ENCODE peak calls at places on chromosomes 7 and 10, in eight cellular contexts. One of them, this sample, is unnamed. For H3K36me3 and H3K9me3, the result is how much of the 10 kb centered on the place peaks cover.

GRCh38 chr10:119651514-119652327 is 541 bp downstream of the BAG3 start:
- DNase-seq in PC-3: no peak
- DNase-seq in OCI-LY7: no peak
- DNase-seq in GM23248: peak
- DNase-seq in neural progenitor cell: peak
- DNase-seq in SK-N-SH: no peak
- DNase-seq in MM.1S: peak
- DNase-seq in HCT116: no peak
- DNase-seq in this sample: peak

GRCh38 chr10:112716076-112716475 is 234.0 kb upstream of the TCF7L2 start:
- DNase-seq in PC-3: no peak
- DNase-seq in MM.1S: no peak
- DNase-seq in OCI-LY7: no peak
- DNase-seq in GM23248: no peak
- DNase-seq in neural progenitor cell: no peak
- DNase-seq in SK-N-SH: no peak
- DNase-seq in HCT116: no peak
- DNase-seq in this sample: no peak

GRCh38 chr10:57972783-57973182 is 294.9 kb downstream of the IPMK start:
- DNase-seq in PC-3: no peak
- DNase-seq in SK-N-SH: no peak
- DNase-seq in neural progenitor cell: no peak
- DNase-seq in MM.1S: no peak
- DNase-seq in HCT116: no peak
- DNase-seq in GM23248: peak
- DNase-seq in OCI-LY7: no peak
- DNase-seq in this sample: no peak

GRCh38 chr7:556837-557555 is 37.4 kb upstream of the PDGFA start:
- DNase-seq in neural progenitor cell: no peak
- DNase-seq in MM.1S: no peak
- DNase-seq in GM23248: no peak
- DNase-seq in PC-3: no peak
- DNase-seq in HCT116: no peak
- DNase-seq in SK-N-SH: no peak
- DNase-seq in OCI-LY7: no peak
- DNase-seq in this sample: no peak

GRCh38 chr7:32223071-32223650 is 153.0 kb upstream of the PDE1C start:
- DNase-seq in HCT116: no peak
- DNase-seq in PC-3: no peak
- DNase-seq in SK-N-SH: no peak
- DNase-seq in neural progenitor cell: no peak
- DNase-seq in MM.1S: no peak
- DNase-seq in GM23248: no peak
- DNase-seq in OCI-LY7: no peak
- DNase-seq in this sample: no peak

GRCh38 chr7:80277434-80278427 is 143.1 kb downstream of the GNAI1 start:
- DNase-seq in HCT116: peak
- DNase-seq in OCI-LY7: no peak
- DNase-seq in GM23248: peak
- DNase-seq in MM.1S: no peak
- DNase-seq in SK-N-SH: no peak
- DNase-seq in PC-3: peak
- DNase-seq in neural progenitor cell: no peak
- DNase-seq in this sample: peak

GRCh38 chr7:155764432-155764798 is 47.8 kb downstream of the SHH start:
- DNase-seq in GM23248: no peak
- DNase-seq in HCT116: no peak
- DNase-seq in PC-3: no peak
- DNase-seq in neural progenitor cell: no peak
- DNase-seq in SK-N-SH: no peak
- DNase-seq in MM.1S: no peak
- DNase-seq in OCI-LY7: no peak
- DNase-seq in this sample: no peak

GRCh38 chr7:35802102-35802466 is 1.2 kb downstream of the SEPTIN7 start:
- DNase-seq in neural progenitor cell: no peak
- DNase-seq in OCI-LY7: no peak
- DNase-seq in MM.1S: peak
- DNase-seq in HCT116: no peak
- DNase-seq in GM23248: no peak
- DNase-seq in PC-3: no peak
- DNase-seq in SK-N-SH: no peak
- DNase-seq in this sample: no peak

GRCh38 chr7:122629412-122629953 is 69.4 kb downstream of the RNF133 start:
- DNase-seq in HCT116: no peak
- DNase-seq in SK-N-SH: no peak
- DNase-seq in neural progenitor cell: no peak
- DNase-seq in OCI-LY7: no peak
- DNase-seq in PC-3: no peak
- DNase-seq in GM23248: no peak
- DNase-seq in MM.1S: no peak
- DNase-seq in this sample: no peak

GRCh38 chr7:5567810-5568209 is 144.2 kb upstream of the TNRC18 start:
- DNase-seq in SK-N-SH: peak
- DNase-seq in PC-3: no peak
- DNase-seq in neural progenitor cell: no peak
- DNase-seq in GM23248: no peak
- DNase-seq in HCT116: no peak
- DNase-seq in OCI-LY7: peak
- DNase-seq in MM.1S: no peak
- DNase-seq in this sample: no peak

GRCh38 chr7:99267530-99268360 is 4.9 kb upstream of the MYH16 start:
- DNase-seq in OCI-LY7: no peak
- DNase-seq in MM.1S: no peak
- DNase-seq in GM23248: peak
- DNase-seq in neural progenitor cell: no peak
- DNase-seq in SK-N-SH: no peak
- DNase-seq in HCT116: peak
- DNase-seq in PC-3: peak
- DNase-seq in this sample: peak

GRCh38 chr10:123622381-123622780 is 43.8 kb upstream of the GPR26 start:
- DNase-seq in PC-3: no peak
- DNase-seq in neural progenitor cell: no peak
- DNase-seq in MM.1S: no peak
- DNase-seq in HCT116: no peak
- DNase-seq in GM23248: peak
- DNase-seq in OCI-LY7: no peak
- DNase-seq in SK-N-SH: no peak
- DNase-seq in this sample: no peak

GRCh38 chr7:65812281-65812680 is 60.6 kb upstream of the VKORC1L1 start:
- DNase-seq in SK-N-SH: no peak
- DNase-seq in PC-3: no peak
- DNase-seq in MM.1S: no peak
- DNase-seq in OCI-LY7: no peak
- DNase-seq in GM23248: no peak
- DNase-seq in neural progenitor cell: no peak
- DNase-seq in HCT116: no peak
- DNase-seq in this sample: no peak

GRCh38 chr7:141738592-141739013 is 445 bp downstream of the SSBP1 start:
- DNase-seq in OCI-LY7: no peak
- DNase-seq in MM.1S: no peak
- DNase-seq in SK-N-SH: peak
- DNase-seq in GM23248: no peak
- DNase-seq in neural progenitor cell: no peak
- DNase-seq in HCT116: no peak
- DNase-seq in PC-3: no peak
- DNase-seq in this sample: no peak

GRCh38 chr7:141744131-141744530 is 6.0 kb downstream of the SSBP1 start:
- DNase-seq in MM.1S: no peak
- DNase-seq in PC-3: peak
- DNase-seq in neural progenitor cell: no peak
- DNase-seq in GM23248: peak
- DNase-seq in SK-N-SH: no peak
- DNase-seq in OCI-LY7: no peak
- DNase-seq in HCT116: no peak
- DNase-seq in this sample: no peak

GRCh38 chr7:141739250-141739649 is 1.1 kb downstream of the SSBP1 start:
- DNase-seq in GM23248: no peak
- DNase-seq in SK-N-SH: no peak
- DNase-seq in HCT116: no peak
- DNase-seq in OCI-LY7: no peak
- DNase-seq in MM.1S: no peak
- DNase-seq in PC-3: no peak
- DNase-seq in neural progenitor cell: no peak
- DNase-seq in this sample: no peak

GRCh38 chr7:141737836-141738591 is at the start of gene SSBP1:
- DNase-seq in OCI-LY7: peak
- DNase-seq in PC-3: peak
- DNase-seq in SK-N-SH: peak
- DNase-seq in MM.1S: peak
- DNase-seq in GM23248: peak
- DNase-seq in neural progenitor cell: peak
- DNase-seq in HCT116: peak
- DNase-seq in this sample: peak

GRCh38 chr7:141742229-141742628 is 4.1 kb downstream of the SSBP1 start:
- DNase-seq in neural progenitor cell: no peak
- DNase-seq in PC-3: no peak
- DNase-seq in OCI-LY7: no peak
- DNase-seq in GM23248: no peak
- DNase-seq in SK-N-SH: no peak
- DNase-seq in HCT116: no peak
- DNase-seq in MM.1S: no peak
- DNase-seq in this sample: peak
- H3K36me3 ChIP-seq in neural progenitor cell: under half
- H3K36me3 ChIP-seq in PC-3: half or more
- H3K36me3 ChIP-seq in OCI-LY7: half or more
- H3K36me3 ChIP-seq in GM23248: half or more
- H3K36me3 ChIP-seq in SK-N-SH: half or more
- H3K36me3 ChIP-seq in HCT116: half or more
- H3K36me3 ChIP-seq in MM.1S: under half
- H3K36me3 ChIP-seq in this sample: under half

DNA sequence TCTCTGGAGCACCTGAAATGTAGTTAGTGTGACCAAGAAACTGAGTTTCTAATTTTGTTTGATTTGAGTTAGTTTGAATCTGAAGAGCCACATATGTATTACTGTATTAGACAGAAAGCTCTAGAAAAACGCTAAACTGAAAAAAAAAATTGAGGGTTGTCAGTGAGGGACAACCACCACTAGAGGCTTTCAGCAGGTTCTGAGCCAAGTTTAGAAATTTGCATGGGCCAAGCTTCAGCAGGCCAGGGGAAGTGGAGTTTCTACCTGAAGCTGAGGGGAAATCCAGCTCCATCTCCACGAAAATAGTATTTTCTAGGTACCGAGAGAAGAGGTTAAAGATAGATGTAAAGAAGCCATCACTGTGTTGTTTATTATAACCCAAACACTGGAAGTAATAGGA is 77.9 kb upstream of the PLXNA4 start:
- DNase-seq in MM.1S: peak
- DNase-seq in HCT116: peak
- DNase-seq in neural progenitor cell: no peak
- DNase-seq in SK-N-SH: no peak
- DNase-seq in PC-3: peak
- DNase-seq in GM23248: peak
- DNase-seq in OCI-LY7: peak
- DNase-seq in this sample: no peak
- TF ChIP-seq EZH2phosphoT487 in MM.1S: no peak
- TF ChIP-seq EZH2phosphoT487 in HCT116: no peak
- TF ChIP-seq EZH2phosphoT487 in neural progenitor cell: no peak
- TF ChIP-seq EZH2phosphoT487 in SK-N-SH: no peak
- TF ChIP-seq EZH2phosphoT487 in PC-3: no peak
- TF ChIP-seq EZH2phosphoT487 in GM23248: no peak
- TF ChIP-seq EZH2phosphoT487 in OCI-LY7: no peak
- TF ChIP-seq EZH2phosphoT487 in this sample: no peak

DNA sequence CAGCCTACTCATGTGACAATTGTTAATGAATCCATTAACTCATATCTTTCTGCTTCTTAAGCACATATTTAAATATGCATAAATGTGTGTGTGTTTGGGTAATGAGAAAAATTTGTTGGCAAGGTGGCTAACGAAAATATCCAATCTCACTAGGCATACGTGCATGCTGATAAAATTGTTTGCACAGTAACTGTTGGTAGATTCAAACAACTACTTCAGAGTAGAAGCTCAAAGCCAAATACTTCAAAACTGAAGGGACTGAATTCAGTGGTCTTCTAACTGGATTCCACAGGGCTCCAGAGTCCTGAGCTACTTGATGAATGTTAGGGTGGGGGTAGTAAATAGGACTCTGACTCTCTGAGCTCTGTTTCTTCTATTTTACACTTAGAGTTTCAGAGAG is 757.0 kb downstream of the GRM8 start:
- DNase-seq in neural progenitor cell: no peak
- DNase-seq in PC-3: no peak
- DNase-seq in OCI-LY7: no peak
- DNase-seq in GM23248: no peak
- DNase-seq in HCT116: no peak
- DNase-seq in SK-N-SH: no peak
- DNase-seq in MM.1S: no peak
- DNase-seq in this sample: no peak
- H3K9me3 ChIP-seq in neural progenitor cell: under half
- H3K9me3 ChIP-seq in PC-3: under half
- H3K9me3 ChIP-seq in OCI-LY7: under half
- H3K9me3 ChIP-seq in GM23248: under half
- H3K9me3 ChIP-seq in HCT116: under half
- H3K9me3 ChIP-seq in SK-N-SH: under half
- H3K9me3 ChIP-seq in MM.1S: under half
- H3K9me3 ChIP-seq in this sample: under half

GRCh38 chr7:44051611-44052220 is 7.2 kb downstream of the DBNL start:
- DNase-seq in GM23248: no peak
- DNase-seq in PC-3: no peak
- DNase-seq in SK-N-SH: no peak
- DNase-seq in MM.1S: no peak
- DNase-seq in neural progenitor cell: no peak
- DNase-seq in HCT116: no peak
- DNase-seq in OCI-LY7: no peak
- DNase-seq in this sample: no peak
- H3K36me3 ChIP-seq in GM23248: under half
- H3K36me3 ChIP-seq in PC-3: under half
- H3K36me3 ChIP-seq in SK-N-SH: half or more
- H3K36me3 ChIP-seq in MM.1S: under half
- H3K36me3 ChIP-seq in neural progenitor cell: under half
- H3K36me3 ChIP-seq in HCT116: under half
- H3K36me3 ChIP-seq in OCI-LY7: half or more
- H3K36me3 ChIP-seq in this sample: under half

GRCh38 chr10:79067241-79068202 is 1.2 kb upstream of the ZMIZ1 start:
- DNase-seq in MM.1S: peak
- DNase-seq in OCI-LY7: peak
- DNase-seq in neural progenitor cell: peak
- DNase-seq in PC-3: peak
- DNase-seq in GM23248: peak
- DNase-seq in SK-N-SH: peak
- DNase-seq in HCT116: peak
- DNase-seq in this sample: peak

GRCh38 chr10:79065853-79066252 is 2.9 kb upstream of the ZMIZ1 start:
- DNase-seq in GM23248: no peak
- DNase-seq in neural progenitor cell: no peak
- DNase-seq in SK-N-SH: no peak
- DNase-seq in PC-3: no peak
- DNase-seq in HCT116: no peak
- DNase-seq in OCI-LY7: no peak
- DNase-seq in MM.1S: no peak
- DNase-seq in this sample: no peak

GRCh38 chr10:79068203-79068561 is 584 bp upstream of the ZMIZ1 start:
- DNase-seq in GM23248: peak
- DNase-seq in SK-N-SH: no peak
- DNase-seq in MM.1S: no peak
- DNase-seq in neural progenitor cell: no peak
- DNase-seq in PC-3: peak
- DNase-seq in OCI-LY7: peak
- DNase-seq in HCT116: no peak
- DNase-seq in this sample: peak

GRCh38 chr10:79065091-79065551 is 3.6 kb upstream of the ZMIZ1 start:
- DNase-seq in SK-N-SH: no peak
- DNase-seq in PC-3: no peak
- DNase-seq in GM23248: no peak
- DNase-seq in HCT116: no peak
- DNase-seq in MM.1S: no peak
- DNase-seq in OCI-LY7: no peak
- DNase-seq in neural progenitor cell: no peak
- DNase-seq in this sample: no peak

GRCh38 chr10:79066460-79067240 is 2.1 kb upstream of the ZMIZ1 start:
- DNase-seq in SK-N-SH: peak
- DNase-seq in neural progenitor cell: peak
- DNase-seq in MM.1S: peak
- DNase-seq in OCI-LY7: no peak
- DNase-seq in HCT116: no peak
- DNase-seq in GM23248: peak
- DNase-seq in PC-3: peak
- DNase-seq in this sample: peak
- TF ChIP-seq EZH2phosphoT487 in SK-N-SH: no peak
- TF ChIP-seq EZH2phosphoT487 in neural progenitor cell: no peak
- TF ChIP-seq EZH2phosphoT487 in MM.1S: no peak
- TF ChIP-seq EZH2phosphoT487 in OCI-LY7: no peak
- TF ChIP-seq EZH2phosphoT487 in HCT116: no peak
- TF ChIP-seq EZH2phosphoT487 in GM23248: no peak
- TF ChIP-seq EZH2phosphoT487 in PC-3: no peak
- TF ChIP-seq EZH2phosphoT487 in this sample: no peak

This sample was measured in hepatocyte.